ENCODE peak calls at places on chromosomes 7 and 10, in four cellular contexts. One of them, this sample, is unnamed.

GRCh38 chr10:67657775-67658174 is 38.2 kb downstream of the CTNNA3 start:
- DNase-seq in lower leg skin: no peak
- DNase-seq in H9: peak
- DNase-seq in progenitor cell of endocrine pancreas: no peak
- DNase-seq in this sample: no peak

GRCh38 chr10:29807407-29807806 is 172.6 kb upstream of the SVIL start:
- DNase-seq in lower leg skin: no peak
- DNase-seq in H9: no peak
- DNase-seq in progenitor cell of endocrine pancreas: no peak
- DNase-seq in this sample: no peak

GRCh38 chr7:142934056-142934455 is 510 bp upstream of the TRPV5 start:
- DNase-seq in lower leg skin: peak
- DNase-seq in H9: no peak
- DNase-seq in progenitor cell of endocrine pancreas: no peak
- DNase-seq in this sample: no peak

GRCh38 chr7:117666019-117666418 is 186.2 kb downstream of the CFTR start:
- DNase-seq in lower leg skin: no peak
- DNase-seq in H9: no peak
- DNase-seq in progenitor cell of endocrine pancreas: no peak
- DNase-seq in this sample: no peak

GRCh38 chr10:17989908-17990767 is 38.4 kb downstream of the SLC39A12 start:
- DNase-seq in lower leg skin: no peak
- DNase-seq in H9: no peak
- DNase-seq in progenitor cell of endocrine pancreas: no peak
- DNase-seq in this sample: no peak

GRCh38 chr10:18214692-18215563 is 74.7 kb downstream of the CACNB2 start:
- DNase-seq in lower leg skin: no peak
- DNase-seq in H9: peak
- DNase-seq in progenitor cell of endocrine pancreas: peak
- DNase-seq in this sample: peak

GRCh38 chr7:157792241-157792950 is 455.6 kb downstream of the DNAJB6 start:
- DNase-seq in lower leg skin: no peak
- DNase-seq in H9: no peak
- DNase-seq in progenitor cell of endocrine pancreas: no peak
- DNase-seq in this sample: no peak

GRCh38 chr7:42029405-42029804 is 207.6 kb downstream of the GLI3 start:
- DNase-seq in lower leg skin: no peak
- DNase-seq in H9: no peak
- DNase-seq in progenitor cell of endocrine pancreas: no peak
- DNase-seq in this sample: no peak

GRCh38 chr10:4686644-4686996 is 139.4 kb upstream of the AKR1E2 start:
- DNase-seq in lower leg skin: no peak
- DNase-seq in H9: no peak
- DNase-seq in progenitor cell of endocrine pancreas: no peak
- DNase-seq in this sample: no peak

GRCh38 chr10:27745719-27746363 is at the start of gene MKX:
- DNase-seq in lower leg skin: peak
- DNase-seq in H9: peak
- DNase-seq in progenitor cell of endocrine pancreas: peak
- DNase-seq in this sample: peak

GRCh38 chr10:76311752-76312699 is 880.6 kb downstream of the LRMDA start:
- DNase-seq in lower leg skin: no peak
- DNase-seq in H9: peak
- DNase-seq in progenitor cell of endocrine pancreas: no peak
- DNase-seq in this sample: peak

GRCh38 chr10:87861566-87861952 is 1.8 kb downstream of the KLLN start:
- DNase-seq in lower leg skin: peak
- DNase-seq in H9: peak
- DNase-seq in progenitor cell of endocrine pancreas: peak
- DNase-seq in this sample: peak
- TF ChIP-seq CTCF in lower leg skin: no peak
- TF ChIP-seq CTCF in H9: peak
- TF ChIP-seq CTCF in progenitor cell of endocrine pancreas: no peak
- TF ChIP-seq CTCF in this sample: no peak

DNA sequence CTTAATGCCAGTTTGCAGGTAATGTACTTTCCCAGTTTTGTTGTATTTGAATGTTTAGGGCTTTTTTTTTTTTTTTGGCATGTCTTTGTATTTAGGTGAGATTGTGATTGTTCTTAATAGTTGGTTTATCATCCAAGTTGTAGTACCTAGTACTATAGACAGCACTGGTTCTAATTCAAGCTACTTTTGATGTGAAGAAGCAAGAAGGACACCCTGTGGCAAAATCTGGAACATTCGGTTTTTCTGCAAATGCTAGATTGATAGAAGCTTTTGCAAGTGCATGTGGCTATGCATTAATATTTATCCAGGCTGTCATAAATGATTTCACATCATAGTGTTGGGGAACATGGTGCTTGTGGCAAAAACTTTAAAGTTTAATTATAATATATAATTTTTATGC is 248.9 kb downstream of the FOXP2 start:
- DNase-seq in lower leg skin: no peak
- DNase-seq in H9: no peak
- DNase-seq in progenitor cell of endocrine pancreas: no peak
- DNase-seq in this sample: no peak
- TF ChIP-seq CTCF in lower leg skin: no peak
- TF ChIP-seq CTCF in H9: peak
- TF ChIP-seq CTCF in progenitor cell of endocrine pancreas: peak
- TF ChIP-seq CTCF in this sample: peak

GRCh38 chr7:69067397-69067796 is 530.9 kb upstream of the AUTS2 start:
- DNase-seq in lower leg skin: no peak
- DNase-seq in H9: peak
- DNase-seq in progenitor cell of endocrine pancreas: no peak
- DNase-seq in this sample: peak
- TF ChIP-seq CTCF in lower leg skin: no peak
- TF ChIP-seq CTCF in H9: peak
- TF ChIP-seq CTCF in progenitor cell of endocrine pancreas: peak
- TF ChIP-seq CTCF in this sample: peak

GRCh38 chr10:96049340-96049739 is 6.0 kb downstream of the CCNJ start:
- DNase-seq in lower leg skin: no peak
- DNase-seq in H9: no peak
- DNase-seq in progenitor cell of endocrine pancreas: no peak
- DNase-seq in this sample: no peak

GRCh38 chr10:96043895-96044580 is 655 bp downstream of the CCNJ start:
- DNase-seq in lower leg skin: peak
- DNase-seq in H9: peak
- DNase-seq in progenitor cell of endocrine pancreas: peak
- DNase-seq in this sample: peak

GRCh38 chr10:96046546-96046945 is 3.2 kb downstream of the CCNJ start:
- DNase-seq in lower leg skin: no peak
- DNase-seq in H9: no peak
- DNase-seq in progenitor cell of endocrine pancreas: no peak
- DNase-seq in this sample: no peak

GRCh38 chr10:96044686-96045085 is 1.3 kb downstream of the CCNJ start:
- DNase-seq in lower leg skin: no peak
- DNase-seq in H9: no peak
- DNase-seq in progenitor cell of endocrine pancreas: no peak
- DNase-seq in this sample: no peak

DNA sequence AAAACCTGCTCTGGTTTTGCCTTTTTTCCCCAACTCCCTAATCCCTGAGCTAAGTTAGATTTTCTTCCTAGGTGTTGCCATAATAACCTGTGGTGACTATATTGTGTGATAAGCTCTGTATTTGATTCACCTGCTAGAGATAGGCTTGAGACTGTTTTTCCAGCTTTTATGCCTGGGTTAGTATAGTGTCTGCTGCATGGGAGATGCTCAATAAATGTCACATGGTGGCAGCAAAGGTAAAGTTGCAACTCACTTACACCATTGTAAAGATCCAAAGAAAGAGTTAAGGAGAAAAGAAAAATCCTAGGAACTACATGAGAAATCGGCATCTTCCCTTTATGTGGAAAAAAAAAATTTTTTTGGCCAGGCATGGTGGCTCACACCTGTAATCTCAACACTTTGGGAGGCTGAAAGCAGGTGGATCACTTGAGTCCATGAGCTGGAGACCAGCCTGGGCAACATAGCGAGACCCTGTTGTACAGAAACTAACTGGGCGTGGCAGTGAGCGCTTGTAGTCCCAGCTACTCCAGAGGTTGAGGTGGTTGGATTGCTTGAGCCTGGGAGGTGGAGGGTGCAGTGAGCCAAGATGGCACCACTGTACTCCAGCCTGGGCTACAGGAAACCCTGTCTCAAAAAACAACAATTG is 3.7 kb downstream of the CCNJ start:
- DNase-seq in lower leg skin: no peak
- DNase-seq in H9: no peak
- DNase-seq in progenitor cell of endocrine pancreas: no peak
- DNase-seq in this sample: no peak
- TF ChIP-seq CTCF in lower leg skin: no peak
- TF ChIP-seq CTCF in H9: no peak
- TF ChIP-seq CTCF in progenitor cell of endocrine pancreas: no peak
- TF ChIP-seq CTCF in this sample: no peak

GRCh38 chr7:93883078-93883916 is 7.3 kb downstream of the TFPI2 start:
- DNase-seq in lower leg skin: no peak
- DNase-seq in H9: no peak
- DNase-seq in progenitor cell of endocrine pancreas: no peak
- DNase-seq in this sample: no peak
- TF ChIP-seq CTCF in lower leg skin: no peak
- TF ChIP-seq CTCF in H9: no peak
- TF ChIP-seq CTCF in progenitor cell of endocrine pancreas: no peak
- TF ChIP-seq CTCF in this sample: no peak

GRCh38 chr7:130959743-130960207 is 225.8 kb upstream of the KLF14 start:
- DNase-seq in lower leg skin: no peak
- DNase-seq in H9: no peak
- DNase-seq in progenitor cell of endocrine pancreas: no peak
- DNase-seq in this sample: no peak
- TF ChIP-seq CTCF in lower leg skin: no peak
- TF ChIP-seq CTCF in H9: peak
- TF ChIP-seq CTCF in progenitor cell of endocrine pancreas: peak
- TF ChIP-seq CTCF in this sample: no peak

GRCh38 chr7:151507806-151508205 is 11.9 kb downstream of the RHEB start:
- DNase-seq in lower leg skin: no peak
- DNase-seq in H9: no peak
- DNase-seq in progenitor cell of endocrine pancreas: no peak
- DNase-seq in this sample: no peak

GRCh38 chr7:151505433-151505832 is 14.3 kb downstream of the RHEB start:
- DNase-seq in lower leg skin: no peak
- DNase-seq in H9: no peak
- DNase-seq in progenitor cell of endocrine pancreas: no peak
- DNase-seq in this sample: no peak

GRCh38 chr7:151504715-151505326 is 14.9 kb downstream of the RHEB start:
- DNase-seq in lower leg skin: no peak
- DNase-seq in H9: no peak
- DNase-seq in progenitor cell of endocrine pancreas: no peak
- DNase-seq in this sample: no peak

GRCh38 chr7:151505836-151506468 is 13.7 kb downstream of the RHEB start:
- DNase-seq in lower leg skin: no peak
- DNase-seq in H9: no peak
- DNase-seq in progenitor cell of endocrine pancreas: no peak
- DNase-seq in this sample: no peak

DNA sequence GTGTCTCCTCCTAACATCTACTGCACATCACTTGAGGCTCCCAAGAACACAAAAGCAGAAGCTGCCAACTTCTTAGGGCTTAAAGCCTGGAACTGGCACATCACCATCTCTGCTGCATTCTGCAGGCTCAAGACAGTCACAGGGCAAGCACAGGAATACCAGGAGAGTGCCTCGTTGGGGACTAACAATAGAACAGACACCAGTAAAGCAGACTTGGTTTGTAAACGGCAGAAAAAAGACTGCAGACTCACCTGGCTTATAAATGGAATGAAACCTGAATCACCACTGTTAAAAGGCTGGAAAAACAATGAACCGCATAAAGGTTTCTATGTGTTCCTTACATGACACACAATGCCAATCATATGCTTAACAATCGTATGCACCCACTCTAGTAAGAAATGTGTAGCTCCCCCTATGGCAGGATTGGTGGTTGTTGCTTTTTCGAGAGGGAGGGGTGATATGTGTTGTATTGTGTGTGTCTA is 12.8 kb downstream of the RHEB start:
- DNase-seq in lower leg skin: no peak
- DNase-seq in H9: no peak
- DNase-seq in progenitor cell of endocrine pancreas: no peak
- DNase-seq in this sample: no peak
- TF ChIP-seq CTCF in lower leg skin: no peak
- TF ChIP-seq CTCF in H9: peak
- TF ChIP-seq CTCF in progenitor cell of endocrine pancreas: no peak
- TF ChIP-seq CTCF in this sample: no peak

DNA sequence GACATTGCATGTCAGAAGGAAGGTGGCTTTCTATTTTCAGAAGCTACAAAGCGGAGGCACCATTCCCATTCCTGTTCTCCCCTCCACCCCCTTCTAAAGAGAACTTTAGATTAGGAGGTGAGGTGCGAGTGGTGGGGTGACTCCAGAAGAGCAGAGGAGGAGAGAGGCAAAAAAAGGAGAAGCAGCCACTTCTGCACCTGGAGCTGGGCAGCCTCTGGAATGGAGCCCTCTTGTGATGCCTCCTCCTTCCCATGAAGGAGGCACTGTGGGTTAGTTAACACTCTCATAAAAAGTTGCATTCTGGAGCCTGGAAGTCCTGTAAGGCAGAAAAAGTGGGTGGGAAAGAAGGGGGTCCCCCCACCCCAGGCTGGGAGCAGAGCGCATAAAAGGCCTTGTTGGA is 4.8 kb downstream of the PTF1A start:
- DNase-seq in lower leg skin: no peak
- DNase-seq in H9: no peak
- DNase-seq in progenitor cell of endocrine pancreas: no peak
- DNase-seq in this sample: no peak
- TF ChIP-seq CTCF in lower leg skin: no peak
- TF ChIP-seq CTCF in H9: no peak
- TF ChIP-seq CTCF in progenitor cell of endocrine pancreas: no peak
- TF ChIP-seq CTCF in this sample: no peak

DNA sequence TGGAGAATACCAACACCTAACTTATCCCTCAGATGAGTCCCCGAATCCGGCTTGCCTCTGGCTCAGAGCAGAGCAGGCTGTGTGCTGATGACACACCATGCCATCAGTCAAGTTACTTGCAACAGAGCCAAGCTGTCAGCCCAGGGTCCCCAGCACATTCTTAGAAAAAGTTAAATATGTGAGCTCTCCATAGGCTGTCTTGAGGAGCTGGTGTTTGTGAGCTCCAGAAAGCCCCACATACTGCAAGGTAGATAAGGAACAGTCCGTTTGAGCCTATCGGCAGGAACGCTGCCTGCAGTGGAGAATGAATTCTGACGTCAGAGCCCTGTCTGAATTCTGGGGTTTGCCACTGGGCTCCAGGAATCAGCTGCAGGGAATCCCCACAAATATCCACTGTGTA is 3.8 kb downstream of the SFXN4 start:
- DNase-seq in lower leg skin: peak
- DNase-seq in H9: no peak
- DNase-seq in progenitor cell of endocrine pancreas: no peak
- DNase-seq in this sample: no peak
- TF ChIP-seq CTCF in lower leg skin: no peak
- TF ChIP-seq CTCF in H9: no peak
- TF ChIP-seq CTCF in progenitor cell of endocrine pancreas: no peak
- TF ChIP-seq CTCF in this sample: no peak